ENCODE peak calls at places on chromosomes 12 and 14, in eight cellular contexts. U is mesendoderm, L is T-cell, F is RCC 7860, K is SW480, E is skeletal muscle cell, I is IMR-90, R is lower leg skin. B is an unnamed sample.

GRCh38 chr12:108773798-108774788 is 42.8 kb upstream of the CORO1C start:
- DNase-seq in U (peak), L (no peak), F (peak), K (peak), E (peak), I (peak), R (peak), B (no peak)

GRCh38 chr14:55869397-55870049 is 248.7 kb upstream of the PELI2 start:
- DNase-seq in U (no peak), L (no peak), F (no peak), K (no peak), E (no peak), I (no peak), R (no peak), B (no peak)

GRCh38 chr14:99179946-99180345 is 92.1 kb downstream of the BCL11B start:
- DNase-seq in U (no peak), L (no peak), F (no peak), K (no peak), E (no peak), I (no peak), R (no peak), B (no peak)

GRCh38 chr12:121095544-121096198 is 37.0 kb upstream of the P2RX7 start:
- DNase-seq in U (peak), L (peak), F (peak), K (peak), E (no peak), I (peak), R (peak), B (peak)

GRCh38 chr12:3342051-3342450 is 149.0 kb upstream of the PRMT8 start:
- DNase-seq in U (peak), L (no peak), F (no peak), K (peak), E (no peak), I (peak), R (no peak), B (no peak)

GRCh38 chr14:91415794-91416743 is 1.6 kb downstream of the CCDC88C start:
- DNase-seq in U (no peak), L (peak), F (peak), K (peak), E (no peak), I (no peak), R (no peak), B (peak)

GRCh38 chr12:1830981-1831930 is 10.9 kb downstream of the LRTM2 start:
- DNase-seq in U (peak), L (no peak), F (no peak), K (no peak), E (peak), I (peak), R (no peak), B (no peak)

GRCh38 chr12:4412056-4412455 is 32.5 kb upstream of the FGF23 start:
- DNase-seq in U (no peak), L (no peak), F (no peak), K (no peak), E (no peak), I (no peak), R (no peak), B (no peak)

GRCh38 chr12:109932878-109933503 is 32.9 kb downstream of the TCHP start:
- DNase-seq in U (no peak), L (no peak), F (no peak), K (no peak), E (no peak), I (no peak), R (no peak), B (no peak)

GRCh38 chr12:111048991-111049390 is 128.6 kb upstream of the MYL2 start:
- DNase-seq in U (no peak), L (no peak), F (no peak), K (no peak), E (no peak), I (no peak), R (no peak), B (no peak)

GRCh38 chr12:102514696-102515095 is 34.3 kb upstream of the IGF1 start:
- DNase-seq in U (no peak), L (no peak), F (no peak), K (no peak), E (no peak), I (no peak), R (no peak), B (no peak)

GRCh38 chr12:12872139-12872933 is 19.0 kb upstream of the GPRC5A start:
- DNase-seq in U (peak), L (no peak), F (peak), K (peak), E (no peak), I (peak), R (peak), B (no peak)

GRCh38 chr14:104140463-104141331 is 2.3 kb downstream of the KIF26A start:
- DNase-seq in U (no peak), L (no peak), F (no peak), K (no peak), E (no peak), I (no peak), R (peak), B (no peak)

GRCh38 chr12:63978519-63978918 is 134.0 kb downstream of the SRGAP1 start:
- DNase-seq in U (no peak), L (no peak), F (peak), K (no peak), E (peak), I (peak), R (no peak), B (no peak)

GRCh38 chr14:95562892-95563685 is 28.2 kb downstream of the GLRX5 start:
- DNase-seq in U (no peak), L (no peak), F (no peak), K (no peak), E (no peak), I (peak), R (no peak), B (no peak)

GRCh38 chr12:3304436-3305135 is 186.4 kb upstream of the PRMT8 start:
- DNase-seq in U (no peak), L (no peak), F (peak), K (peak), E (peak), I (peak), R (no peak), B (no peak)

GRCh38 chr12:6230321-6231110 is 30.3 kb downstream of the CD9 start:
- DNase-seq in U (no peak), L (peak), F (no peak), K (peak), E (no peak), I (no peak), R (peak), B (peak)

GRCh38 chr12:56803750-56804149 is 40.6 kb downstream of the HSD17B6 start:
- DNase-seq in U (no peak), L (no peak), F (peak), K (no peak), E (no peak), I (no peak), R (no peak), B (no peak)

GRCh38 chr12:22657538-22657937 is 32.6 kb downstream of the ETNK1 start:
- DNase-seq in U (no peak), L (no peak), F (no peak), K (no peak), E (peak), I (peak), R (no peak), B (no peak)

GRCh38 chr12:52740591-52740990 is 36.6 kb downstream of the KRT76 start:
- DNase-seq in U (no peak), L (no peak), F (no peak), K (no peak), E (no peak), I (no peak), R (no peak), B (no peak)

GRCh38 chr12:120012067-120012621 is 23.1 kb downstream of the BICDL1 start:
- DNase-seq in U (peak), L (peak), F (peak), K (peak), E (no peak), I (peak), R (no peak), B (no peak)

GRCh38 chr12:124503305-124503704 is 64.1 kb downstream of the NCOR2 start:
- DNase-seq in U (no peak), L (no peak), F (no peak), K (no peak), E (no peak), I (no peak), R (no peak), B (no peak)

GRCh38 chr12:32917094-32917611 is 20.6 kb upstream of the PKP2 start:
- DNase-seq in U (no peak), L (no peak), F (no peak), K (no peak), E (no peak), I (no peak), R (no peak), B (no peak)

GRCh38 chr12:46811185-46811584 is 14.6 kb downstream of the SLC38A4 start:
- DNase-seq in U (no peak), L (no peak), F (no peak), K (no peak), E (no peak), I (no peak), R (no peak), B (peak)

GRCh38 chr12:15830538-15830937 is 41.4 kb upstream of the EPS8 start:
- DNase-seq in U (no peak), L (no peak), F (no peak), K (no peak), E (peak), I (peak), R (no peak), B (no peak)

GRCh38 chr12:68119724-68120211 is 39.8 kb downstream of the IFNG start:
- DNase-seq in U (no peak), L (peak), F (no peak), K (no peak), E (no peak), I (no peak), R (no peak), B (no peak)

GRCh38 chr14:105026033-105026785 is 5.3 kb upstream of the CDCA4 start:
- DNase-seq in U (no peak), L (no peak), F (peak), K (no peak), E (peak), I (peak), R (no peak), B (no peak)

B was measured in naive thymus-derived CD4-positive, alpha-beta T cell.